ENCODE peak calls at places on chromosomes 7 and 10, in four cellular contexts. L, O, G and H are unnamed samples.

GRCh38 chr10:102419561-102420442 is 834 bp upstream of the FBXL15 start:
- DNase-seq in L (peak), O (peak), G (no peak), H (peak)

GRCh38 chr7:18939771-18940576 is 177.5 kb downstream of the TWIST1 start:
- DNase-seq in L (no peak), O (no peak), G (no peak), H (no peak)

GRCh38 chr7:104010052-104010909 is 20.8 kb upstream of the RELN start:
- DNase-seq in L (no peak), O (peak), G (no peak), H (no peak)

GRCh38 chr10:77643795-77644468 is 6.3 kb upstream of the KCNMA1 start:
- DNase-seq in L (peak), O (peak), G (no peak), H (peak)

GRCh38 chr7:110084177-110084807 is 1006.6 kb upstream of the LRRN3 start:
- DNase-seq in L (no peak), O (no peak), G (no peak), H (no peak)

GRCh38 chr7:112080974-112081373 is 125.2 kb downstream of the DOCK4 start:
- DNase-seq in L (no peak), O (no peak), G (peak), H (no peak)

GRCh38 chr10:114252097-114252496 is 13.0 kb downstream of the VWA2 start:
- DNase-seq in L (no peak), O (no peak), G (no peak), H (no peak)

GRCh38 chr7:1026721-1027151 is 17.6 kb upstream of the GPR146 start:
- DNase-seq in L (no peak), O (no peak), G (no peak), H (no peak)

GRCh38 chr7:46003896-46004875 is 83.1 kb upstream of the IGFBP3 start:
- DNase-seq in L (no peak), O (no peak), G (no peak), H (no peak)

GRCh38 chr7:48964074-48964473 is 39.7 kb downstream of the CDC14C start:
- DNase-seq in L (no peak), O (no peak), G (no peak), H (no peak)

GRCh38 chr10:119502214-119502613 is 40.3 kb downstream of the RGS10 start:
- DNase-seq in L (no peak), O (no peak), G (no peak), H (no peak)

GRCh38 chr10:128567561-128567960 is 441.3 kb upstream of the MKI67 start:
- DNase-seq in L (peak), O (no peak), G (no peak), H (no peak)

GRCh38 chr10:112790921-112791320 is 159.1 kb upstream of the TCF7L2 start:
- DNase-seq in L (no peak), O (no peak), G (no peak), H (no peak)

GRCh38 chr10:126702181-126702580 is 31.7 kb upstream of the C10orf90 start:
- DNase-seq in L (no peak), O (no peak), G (no peak), H (no peak)

GRCh38 chr10:103593022-103593570 is 99.6 kb downstream of the NEURL1 start:
- DNase-seq in L (no peak), O (no peak), G (no peak), H (no peak)

GRCh38 chr10:61662794-61663259 is at the start of gene CABCOCO1:
- DNase-seq in L (no peak), O (no peak), G (no peak), H (peak)

GRCh38 chr7:22651036-22651435 is 76.0 kb upstream of the IL6 start:
- DNase-seq in L (no peak), O (no peak), G (no peak), H (no peak)

GRCh38 chr7:98702021-98702420 is 84.9 kb downstream of the NPTX2 start:
- DNase-seq in L (no peak), O (no peak), G (no peak), H (no peak)

GRCh38 chr10:44280211-44280610 is 104.7 kb downstream of the CXCL12 start:
- DNase-seq in L (no peak), O (no peak), G (no peak), H (no peak)

GRCh38 chr7:30247546-30248386 is 36.6 kb upstream of the ZNRF2 start:
- DNase-seq in L (no peak), O (no peak), G (no peak), H (no peak)

GRCh38 chr7:122301858-122302745 is 2.4 kb downstream of the FEZF1 start:
- DNase-seq in L (no peak), O (no peak), G (no peak), H (no peak)

GRCh38 chr7:36487756-36488336 is 98.2 kb downstream of the ANLN start:
- DNase-seq in L (no peak), O (peak), G (peak), H (peak)

GRCh38 chr7:97499204-97499603 is 232.7 kb upstream of the TAC1 start:
- DNase-seq in L (peak), O (peak), G (no peak), H (peak)

GRCh38 chr10:71582019-71582418 is 137.6 kb downstream of the C10orf105 start:
- DNase-seq in L (peak), O (no peak), G (no peak), H (no peak)

GRCh38 chr10:45179716-45180115 is 135.7 kb downstream of the OR13A1 start:
- DNase-seq in L (no peak), O (no peak), G (no peak), H (no peak)

GRCh38 chr10:5574642-5575131 is 49.9 kb downstream of the CALML3 start:
- DNase-seq in L (no peak), O (no peak), G (no peak), H (no peak)

GRCh38 chr10:113569576-113569975 is 16.7 kb downstream of the HABP2 start:
- DNase-seq in L (no peak), O (no peak), G (no peak), H (no peak)

GRCh38 chr7:130021105-130021834 is 29.9 kb downstream of the ZC3HC1 start:
- DNase-seq in L (no peak), O (no peak), G (no peak), H (no peak)
- TF ChIP-seq TARDBP in L (no peak), O (no peak), G (no peak), H (no peak)

GRCh38 chr10:121845044-121845784 is 82.6 kb downstream of the ATE1 start:
- DNase-seq in L (no peak), O (no peak), G (no peak), H (no peak)
- TF ChIP-seq BHLHE40 in L (no peak), O (no peak), G (no peak), H (no peak)

DNA sequence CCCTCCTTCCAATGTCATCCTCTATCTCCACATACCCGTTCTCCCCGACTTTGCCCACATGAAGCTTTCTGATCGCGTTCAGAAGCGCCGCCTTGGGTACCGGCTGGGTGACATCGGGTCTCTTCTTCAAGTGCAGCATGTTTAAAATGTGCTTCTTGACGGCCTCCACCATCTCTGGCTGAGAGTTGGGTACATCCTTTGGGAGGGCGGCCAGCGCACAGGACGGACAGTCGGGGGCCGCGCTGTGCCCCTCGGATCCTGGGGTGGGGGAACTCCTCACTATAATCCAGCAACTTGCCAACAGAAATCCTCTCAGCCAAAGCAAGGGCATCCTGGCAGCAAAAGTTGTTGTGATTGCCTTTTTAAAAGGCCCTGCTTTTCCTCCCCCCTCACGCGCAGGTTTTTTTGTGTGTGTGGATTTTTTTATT is 2.8 kb downstream of the INHBA start:
- DNase-seq in L (no peak), O (no peak), G (no peak), H (no peak)
- TF ChIP-seq FOXM1 in L (no peak), O (no peak), G (no peak), H (no peak)

GRCh38 chr10:16952010-16952550 is 134.9 kb upstream of the RSU1 start:
- DNase-seq in L (no peak), O (no peak), G (no peak), H (no peak)

GRCh38 chr10:16949806-16950205 is 132.6 kb upstream of the RSU1 start:
- DNase-seq in L (no peak), O (no peak), G (no peak), H (no peak)

GRCh38 chr10:16952610-16953009 is 135.4 kb upstream of the RSU1 start:
- DNase-seq in L (peak), O (no peak), G (no peak), H (no peak)

GRCh38 chr10:16953270-16953669 is 136.0 kb upstream of the RSU1 start:
- DNase-seq in L (no peak), O (no peak), G (no peak), H (no peak)

DNA sequence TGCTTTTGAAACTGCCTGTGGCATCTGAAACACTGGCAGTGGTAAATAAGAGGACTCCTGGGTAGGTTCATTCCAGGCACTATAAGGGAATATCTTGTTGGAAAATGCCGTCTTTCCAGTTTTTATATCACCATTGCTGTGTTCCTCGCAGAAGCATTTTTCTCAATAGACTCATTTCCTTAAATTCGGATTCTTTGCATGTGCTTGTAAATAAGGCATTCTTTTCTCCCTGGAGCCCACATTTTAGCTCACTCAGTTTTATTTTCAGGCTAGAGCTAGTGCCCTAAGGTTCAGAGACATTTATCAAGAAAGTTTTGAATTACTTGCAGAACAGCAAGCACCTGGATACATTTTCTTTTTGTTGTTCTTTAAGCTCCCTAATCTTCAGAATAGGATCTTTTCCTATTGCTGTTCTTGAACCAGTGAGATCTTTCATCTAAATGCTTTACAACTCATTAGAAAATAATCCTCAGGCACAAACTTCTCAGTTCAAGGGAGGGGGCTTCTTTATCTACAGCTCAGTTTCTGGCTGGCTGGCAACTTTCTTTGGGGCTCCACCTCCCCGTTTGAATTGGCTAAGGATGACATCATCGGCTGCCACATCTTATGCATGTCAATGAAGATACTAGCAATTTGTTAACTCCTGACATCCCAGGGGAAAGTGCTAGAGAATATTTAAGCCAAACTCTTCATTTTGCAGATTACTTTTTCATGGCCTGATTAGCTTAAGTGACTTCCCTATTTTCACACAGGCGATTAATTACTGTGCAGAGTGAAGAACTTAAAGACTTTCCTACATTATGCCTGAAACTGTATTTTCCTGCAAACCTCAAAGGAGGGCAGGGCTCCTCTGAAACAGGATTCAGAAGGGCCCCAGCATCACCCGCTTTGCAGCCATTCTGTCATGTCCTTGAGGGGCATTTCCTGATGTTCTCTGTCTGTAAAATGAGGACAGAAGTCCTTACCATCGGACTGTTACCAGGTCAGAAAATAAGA is 133.8 kb upstream of the RSU1 start:
- DNase-seq in L (peak), O (no peak), G (no peak), H (peak)
- TF ChIP-seq TARDBP in L (no peak), O (no peak), G (no peak), H (no peak)

GRCh38 chr7:127652333-127653248 is 597 bp downstream of the SND1 start:
- DNase-seq in L (peak), O (no peak), G (no peak), H (no peak)
- TF ChIP-seq BHLHE40 in L (peak), O (no peak), G (no peak), H (no peak)

DNA sequence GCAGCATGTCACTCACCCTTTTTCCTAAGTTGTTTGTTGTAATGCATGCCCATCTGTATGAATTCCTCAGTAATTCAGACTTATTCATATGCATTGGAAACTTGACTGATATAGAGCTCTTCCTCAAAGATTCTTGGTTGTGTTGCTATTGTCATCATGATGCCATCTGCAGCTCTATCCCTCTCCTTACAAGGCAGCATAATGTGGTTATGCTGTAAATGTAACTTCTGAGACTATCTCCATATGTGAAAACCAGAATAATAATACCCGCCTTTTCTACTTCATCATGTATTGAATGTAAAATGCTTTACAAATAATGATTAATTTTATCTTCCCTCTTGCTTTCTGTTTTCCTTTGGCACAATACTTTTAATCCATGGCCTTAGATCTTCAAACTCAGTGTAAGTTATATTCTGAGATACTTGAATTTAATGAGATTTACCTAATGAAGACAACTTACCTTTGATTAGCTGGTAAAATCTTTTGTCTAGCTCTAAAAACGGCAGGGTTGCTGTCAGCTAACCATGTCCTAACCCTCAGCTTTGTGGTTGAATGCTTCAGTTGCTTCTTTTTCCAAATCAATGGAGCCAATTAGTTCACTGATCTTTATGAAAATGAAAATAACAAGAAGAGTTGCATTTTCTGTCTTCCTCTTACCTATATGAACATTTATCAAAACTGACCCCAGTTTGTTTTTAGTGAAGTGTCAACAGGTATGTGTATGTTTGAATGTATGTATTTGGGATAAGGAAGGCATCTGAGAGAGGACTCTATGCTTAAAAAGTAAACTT is 252.9 kb upstream of the MTPN start:
- DNase-seq in L (no peak), O (no peak), G (peak), H (no peak)
- TF ChIP-seq FOXM1 in L (no peak), O (no peak), G (no peak), H (no peak)